ENCODE peak calls at places on chromosomes 3 and 15, in five cellular contexts. D is aorta, O is iris pigment epithelial cell, P is pulmonary artery endothelial cell, H is HCEC 1CT. T is an unnamed sample.

GRCh38 chr3:13077431-13078157 is 4.4 kb upstream of the IQSEC1 start:
- DNase-seq in H (no peak), D (peak), P (no peak), O (no peak), T (no peak)

GRCh38 chr3:108404409-108404808 is 106.0 kb downstream of the MYH15 start:
- DNase-seq in H (no peak), P (no peak), D (no peak), O (peak), T (no peak)

GRCh38 chr15:57662091-57662744 is 44.3 kb upstream of the POLR2M start:
- DNase-seq in P (no peak), O (no peak), D (no peak), H (no peak), T (no peak)

GRCh38 chr3:172591171-172591605 is 68.0 kb upstream of the TNFSF10 start:
- DNase-seq in H (no peak), P (no peak), D (no peak), O (no peak), T (no peak)

GRCh38 chr3:46183330-46183729 is 24.8 kb downstream of the CCR1 start:
- DNase-seq in O (no peak), D (no peak), H (peak), P (no peak), T (no peak)

GRCh38 chr3:142353571-142353970 is 94.3 kb downstream of the XRN1 start:
- DNase-seq in H (peak), O (peak), P (no peak), D (no peak), T (no peak)

GRCh38 chr15:25738171-25738792 is 124.8 kb downstream of the ATP10A start:
- DNase-seq in O (no peak), P (no peak), H (no peak), D (no peak), T (peak)

GRCh38 chr3:41418961-41419691 is 219.8 kb downstream of the CTNNB1 start:
- DNase-seq in D (no peak), O (peak), P (no peak), H (peak), T (peak)

GRCh38 chr3:53286727-53287412 is 31.0 kb upstream of the TKT start:
- DNase-seq in P (no peak), H (no peak), O (peak), D (no peak), T (no peak)

GRCh38 chr3:66428733-66429132 is 72.1 kb downstream of the LRIG1 start:
- DNase-seq in O (peak), H (peak), P (peak), D (no peak), T (peak)

GRCh38 chr3:40468018-40468417 is 8.9 kb upstream of the ZNF619 start:
- DNase-seq in D (no peak), O (no peak), H (no peak), P (no peak), T (no peak)

GRCh38 chr3:131622726-131623125 is 120.0 kb upstream of the MRPL3 start:
- DNase-seq in D (no peak), H (no peak), O (no peak), P (no peak), T (no peak)

GRCh38 chr15:23687143-23687470 is at the start of gene NDN:
- DNase-seq in D (peak), O (peak), H (no peak), P (no peak), T (no peak)

GRCh38 chr3:125055165-125055912 is 458 bp downstream of the HEG1 start:
- DNase-seq in O (no peak), P (no peak), H (no peak), D (peak), T (no peak)

GRCh38 chr3:41274944-41275668 is 75.8 kb downstream of the CTNNB1 start:
- DNase-seq in P (no peak), D (no peak), H (peak), O (peak), T (peak)

GRCh38 chr3:187702507-187703033 is at the start of gene RTP2:
- DNase-seq in P (no peak), H (no peak), O (peak), D (no peak), T (no peak)

GRCh38 chr3:39349080-39349479 is 19.6 kb downstream of the CCR8 start:
- DNase-seq in D (no peak), O (no peak), H (no peak), P (no peak), T (no peak)

GRCh38 chr3:64460877-64461276 is 226.9 kb downstream of the ADAMTS9 start:
- DNase-seq in P (no peak), O (peak), D (no peak), H (peak), T (no peak)

GRCh38 chr3:171383206-171384018 is 76.8 kb downstream of the TNIK start:
- DNase-seq in P (no peak), H (peak), O (peak), D (no peak), T (peak)

GRCh38 chr15:97585408-97585807 is 375.1 kb upstream of the ARRDC4 start:
- DNase-seq in D (no peak), H (no peak), P (no peak), O (no peak), T (no peak)

GRCh38 chr3:195756935-195757302 is 36.1 kb downstream of the MUC20 start:
- DNase-seq in P (no peak), H (no peak), O (no peak), D (peak), T (no peak)

GRCh38 chr3:191894406-191894805 is 433.4 kb downstream of the PYDC2 start:
- DNase-seq in O (no peak), D (no peak), P (no peak), H (no peak), T (no peak)

GRCh38 chr3:161556533-161556932 is 59.9 kb downstream of the OTOL1 start:
- DNase-seq in P (no peak), H (no peak), O (no peak), D (no peak), T (no peak)

GRCh38 chr3:118882353-118882947 is 152.2 kb downstream of the IGSF11 start:
- DNase-seq in H (peak), P (peak), D (no peak), O (peak), T (peak)

GRCh38 chr3:187744169-187745151 is 808 bp downstream of the BCL6 start:
- DNase-seq in O (peak), H (peak), P (no peak), D (peak), T (peak)

GRCh38 chr3:142027713-142028112 is 121.6 kb downstream of the TFDP2 start:
- DNase-seq in P (peak), D (no peak), O (peak), H (peak), T (peak)

GRCh38 chr15:74835312-74835823 is 7.6 kb downstream of the ULK3 start:
- DNase-seq in P (no peak), D (peak), O (peak), H (peak), T (no peak)

GRCh38 chr15:75928680-75929608 is 25.3 kb downstream of the FBXO22 start:
- DNase-seq in H (peak), P (no peak), D (no peak), O (peak), T (no peak)

GRCh38 chr3:109413049-109413448 is 75.7 kb upstream of the DPPA4 start:
- DNase-seq in D (no peak), P (no peak), O (peak), H (peak), T (no peak)

GRCh38 chr3:115248274-115248673 is 101.2 kb upstream of the ZBTB20 start:
- DNase-seq in O (peak), D (no peak), P (no peak), H (peak), T (no peak)

GRCh38 chr3:178856804-178857203 is 214.8 kb downstream of the ZMAT3 start:
- DNase-seq in O (peak), P (no peak), D (no peak), H (no peak), T (peak)

GRCh38 chr3:49397470-49397869 is 14.3 kb downstream of the RHOA start:
- DNase-seq in H (no peak), D (no peak), P (no peak), O (peak), T (no peak)

T was measured in kidney glomerular epithelial cell.